ENCODE peak calls at places on chromosomes 16 and 17, in six cellular contexts. One of them, this sample, is unnamed.
A peak's percentile ranks its signal among the peaks of the same experiment; 100 is the strongest.

GRCh38 chr17:64259436-64259835 is 3.6 kb downstream of the TEX2 start:
- DNase-seq in IMR-90: no peak
- DNase-seq in mesenchymal stem cell: no peak
- DNase-seq in mesendoderm: no peak
- DNase-seq in H9: no peak
- DNase-seq in H1: no peak
- DNase-seq in this sample: no peak

GRCh38 chr16:80836846-80837245 is 32.4 kb upstream of the CDYL2 start:
- DNase-seq in IMR-90: no peak
- DNase-seq in mesenchymal stem cell: no peak
- DNase-seq in H9: no peak
- DNase-seq in H1: no peak
- DNase-seq in mesendoderm: no peak
- DNase-seq in this sample: no peak

GRCh38 chr17:41635121-41636097 is 11.0 kb upstream of the KRT17 start:
- DNase-seq in mesenchymal stem cell: no peak
- DNase-seq in mesendoderm: peak; percentile 47
- DNase-seq in H9: no peak
- DNase-seq in H1: no peak
- DNase-seq in IMR-90: no peak
- DNase-seq in this sample: no peak

GRCh38 chr16:9099131-9099625 is 7.7 kb downstream of the HAPSTR1 start:
- DNase-seq in mesenchymal stem cell: peak; percentile 53
- DNase-seq in IMR-90: peak; percentile 68
- DNase-seq in H1: no peak
- DNase-seq in H9: no peak
- DNase-seq in mesendoderm: no peak
- DNase-seq in this sample: no peak

GRCh38 chr17:79369001-79369400 is 241.8 kb downstream of the RBFOX3 start:
- DNase-seq in H9: no peak
- DNase-seq in IMR-90: no peak
- DNase-seq in mesenchymal stem cell: no peak
- DNase-seq in H1: no peak
- DNase-seq in mesendoderm: no peak
- DNase-seq in this sample: no peak

GRCh38 chr17:10612957-10613744 is 44.0 kb downstream of the MYH3 start:
- DNase-seq in mesendoderm: peak; percentile 26
- DNase-seq in IMR-90: peak; percentile 45
- DNase-seq in H9: no peak
- DNase-seq in mesenchymal stem cell: peak; percentile 27
- DNase-seq in H1: no peak
- DNase-seq in this sample: no peak

GRCh38 chr16:56211471-56211944 is 20.2 kb downstream of the GNAO1 start:
- DNase-seq in mesendoderm: peak; percentile 5
- DNase-seq in mesenchymal stem cell: peak; percentile 70
- DNase-seq in H9: no peak
- DNase-seq in H1: no peak
- DNase-seq in IMR-90: no peak
- DNase-seq in this sample: no peak

GRCh38 chr17:57604771-57605733 is 140.0 kb downstream of the CCDC182 start:
- DNase-seq in H1: no peak
- DNase-seq in mesendoderm: no peak
- DNase-seq in mesenchymal stem cell: peak; percentile 64
- DNase-seq in IMR-90: peak; percentile 55
- DNase-seq in H9: no peak
- DNase-seq in this sample: no peak

GRCh38 chr17:7927596-7927995 is 2.1 kb downstream of the KCNAB3 start:
- DNase-seq in mesenchymal stem cell: no peak
- DNase-seq in H1: no peak
- DNase-seq in H9: peak; percentile 32
- DNase-seq in mesendoderm: peak; percentile 55
- DNase-seq in IMR-90: no peak
- DNase-seq in this sample: no peak

GRCh38 chr17:38898291-38898679 is 27.1 kb upstream of the LASP1NB start:
- DNase-seq in IMR-90: no peak
- DNase-seq in mesenchymal stem cell: no peak
- DNase-seq in H1: no peak
- DNase-seq in H9: no peak
- DNase-seq in mesendoderm: no peak
- DNase-seq in this sample: no peak

GRCh38 chr17:28643979-28644781 is 778 bp downstream of the BLTP2 start:
- DNase-seq in mesenchymal stem cell: peak; percentile 77
- DNase-seq in mesendoderm: peak; percentile 72
- DNase-seq in IMR-90: peak; percentile 55
- DNase-seq in H1: no peak
- DNase-seq in H9: peak; percentile 68
- DNase-seq in this sample: peak; percentile 26

GRCh38 chr17:2024572-2025219 is 438 bp downstream of the RTN4RL1 start:
- DNase-seq in mesenchymal stem cell: no peak
- DNase-seq in H9: no peak
- DNase-seq in mesendoderm: peak; percentile 52
- DNase-seq in IMR-90: no peak
- DNase-seq in H1: no peak
- DNase-seq in this sample: no peak

GRCh38 chr17:57256708-57257112 is 387 bp downstream of the MSI2 start:
- DNase-seq in H1: no peak
- DNase-seq in mesendoderm: peak; percentile 50
- DNase-seq in H9: no peak
- DNase-seq in IMR-90: no peak
- DNase-seq in mesenchymal stem cell: peak; percentile 33
- DNase-seq in this sample: no peak

GRCh38 chr16:13036600-13036999 is 135.2 kb downstream of the SHISA9 start:
- DNase-seq in mesendoderm: peak; percentile 79
- DNase-seq in mesenchymal stem cell: peak; percentile 11
- DNase-seq in IMR-90: peak; percentile 11
- DNase-seq in H9: peak; percentile 46
- DNase-seq in H1: no peak
- DNase-seq in this sample: peak; percentile 65

GRCh38 chr17:10243905-10244844 is 45.8 kb upstream of the GAS7 start:
- DNase-seq in IMR-90: peak; percentile 35
- DNase-seq in H9: no peak
- DNase-seq in mesenchymal stem cell: peak; percentile 57
- DNase-seq in mesendoderm: no peak
- DNase-seq in H1: no peak
- DNase-seq in this sample: no peak

GRCh38 chr16:17828012-17828411 is 357.3 kb upstream of the XYLT1 start:
- DNase-seq in H1: no peak
- DNase-seq in mesendoderm: no peak
- DNase-seq in mesenchymal stem cell: no peak
- DNase-seq in IMR-90: peak; percentile 90
- DNase-seq in H9: no peak
- DNase-seq in this sample: no peak

GRCh38 chr17:37450090-37450489 is 39.6 kb upstream of the DUSP14 start:
- DNase-seq in H1: no peak
- DNase-seq in H9: no peak
- DNase-seq in IMR-90: peak; percentile 18
- DNase-seq in mesenchymal stem cell: no peak
- DNase-seq in mesendoderm: no peak
- DNase-seq in this sample: no peak

GRCh38 chr16:70302745-70303144 is 3.8 kb downstream of the DDX19B start:
- DNase-seq in IMR-90: no peak
- DNase-seq in mesenchymal stem cell: no peak
- DNase-seq in H9: no peak
- DNase-seq in H1: no peak
- DNase-seq in mesendoderm: no peak
- DNase-seq in this sample: no peak

GRCh38 chr16:55056585-55057520 is 126.2 kb downstream of the IRX5 start:
- DNase-seq in mesendoderm: peak; percentile 65
- DNase-seq in IMR-90: no peak
- DNase-seq in H1: no peak
- DNase-seq in mesenchymal stem cell: no peak
- DNase-seq in H9: peak; percentile 71
- DNase-seq in this sample: peak; percentile 33

GRCh38 chr16:10940501-10941079 is 1.7 kb downstream of the DEXI start:
- DNase-seq in H1: no peak
- DNase-seq in IMR-90: peak; percentile 34
- DNase-seq in mesendoderm: no peak
- DNase-seq in mesenchymal stem cell: no peak
- DNase-seq in H9: no peak
- DNase-seq in this sample: no peak

GRCh38 chr16:2595376-2596200 is 57.8 kb downstream of the PDPK1 start:
- DNase-seq in mesenchymal stem cell: no peak
- DNase-seq in IMR-90: no peak
- DNase-seq in mesendoderm: no peak
- DNase-seq in H1: no peak
- DNase-seq in H9: no peak
- DNase-seq in this sample: no peak

GRCh38 chr17:6452471-6453266 is 8.4 kb downstream of the PIMREG start:
- DNase-seq in H1: no peak
- DNase-seq in H9: no peak
- DNase-seq in mesendoderm: no peak
- DNase-seq in mesenchymal stem cell: no peak
- DNase-seq in IMR-90: no peak
- DNase-seq in this sample: no peak

GRCh38 chr17:2939714-2940351 is 123.6 kb downstream of the OR1D5 start:
- DNase-seq in H1: no peak
- DNase-seq in IMR-90: no peak
- DNase-seq in mesenchymal stem cell: no peak
- DNase-seq in mesendoderm: no peak
- DNase-seq in H9: peak; percentile 36
- DNase-seq in this sample: no peak

GRCh38 chr17:68197997-68198930 is 49.6 kb upstream of the AMZ2 start:
- DNase-seq in mesendoderm: peak; percentile 47
- DNase-seq in IMR-90: no peak
- DNase-seq in H1: no peak
- DNase-seq in mesenchymal stem cell: no peak
- DNase-seq in H9: peak; percentile 74
- DNase-seq in this sample: no peak

GRCh38 chr16:24753437-24753836 is 24.0 kb downstream of the TNRC6A start:
- DNase-seq in H1: no peak
- DNase-seq in mesenchymal stem cell: no peak
- DNase-seq in mesendoderm: no peak
- DNase-seq in IMR-90: no peak
- DNase-seq in H9: no peak
- DNase-seq in this sample: no peak

GRCh38 chr17:37160940-37161339 is 212.2 kb downstream of the AATF start:
- DNase-seq in mesendoderm: no peak
- DNase-seq in H1: no peak
- DNase-seq in IMR-90: peak; percentile 57
- DNase-seq in H9: no peak
- DNase-seq in mesenchymal stem cell: peak; percentile 62
- DNase-seq in this sample: no peak

DNA sequence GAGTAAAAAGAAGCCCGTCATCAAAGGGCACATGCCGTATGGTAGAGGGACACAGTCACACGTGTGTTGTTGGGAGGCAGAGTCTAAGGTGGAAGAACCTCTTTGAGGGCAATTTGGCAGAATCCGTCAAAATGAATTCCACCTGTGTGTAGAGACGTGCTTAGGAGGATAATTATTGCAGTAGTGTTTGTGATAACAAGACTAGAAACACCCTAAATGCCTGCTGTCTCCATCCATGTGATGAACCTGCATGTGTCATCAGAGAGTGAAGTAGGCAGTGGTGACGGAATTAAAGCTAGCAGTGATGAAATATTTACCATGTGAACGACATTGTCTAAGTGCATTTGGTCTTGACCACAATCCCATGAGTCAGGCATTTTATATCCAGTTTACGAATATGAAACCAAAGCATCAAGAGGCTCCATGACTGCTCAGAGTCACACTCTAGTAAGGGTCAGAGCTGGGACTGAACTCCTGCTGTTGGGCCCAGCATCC is 61.3 kb upstream of the ADORA2B start:
- DNase-seq in H9: no peak
- DNase-seq in H1: no peak
- DNase-seq in mesendoderm: no peak
- DNase-seq in mesenchymal stem cell: peak; percentile 95
- DNase-seq in IMR-90: peak; percentile 93
- DNase-seq in this sample: no peak
- H2BK15ac ChIP-seq in H9: no peak overlapping the region
- H2BK15ac ChIP-seq in H1: no peak overlapping the region
- H2BK15ac ChIP-seq in mesendoderm: no peak overlapping the region
- H2BK15ac ChIP-seq in mesenchymal stem cell: no peak overlapping the region
- H2BK15ac ChIP-seq in IMR-90: no peak overlapping the region
- H2BK15ac ChIP-seq in this sample: no peak overlapping the region

GRCh38 chr16:27364493-27365141 is 37.4 kb upstream of the IL21R start:
- DNase-seq in mesenchymal stem cell: no peak
- DNase-seq in H9: no peak
- DNase-seq in H1: no peak
- DNase-seq in IMR-90: no peak
- DNase-seq in mesendoderm: no peak
- DNase-seq in this sample: no peak
- H2BK15ac ChIP-seq in mesenchymal stem cell: no peak overlapping the region
- H2BK15ac ChIP-seq in H9: no peak overlapping the region
- H2BK15ac ChIP-seq in H1: no peak overlapping the region
- H2BK15ac ChIP-seq in IMR-90: peak overlapping the region; percentile 4
- H2BK15ac ChIP-seq in mesendoderm: no peak overlapping the region
- H2BK15ac ChIP-seq in this sample: no peak overlapping the region

DNA sequence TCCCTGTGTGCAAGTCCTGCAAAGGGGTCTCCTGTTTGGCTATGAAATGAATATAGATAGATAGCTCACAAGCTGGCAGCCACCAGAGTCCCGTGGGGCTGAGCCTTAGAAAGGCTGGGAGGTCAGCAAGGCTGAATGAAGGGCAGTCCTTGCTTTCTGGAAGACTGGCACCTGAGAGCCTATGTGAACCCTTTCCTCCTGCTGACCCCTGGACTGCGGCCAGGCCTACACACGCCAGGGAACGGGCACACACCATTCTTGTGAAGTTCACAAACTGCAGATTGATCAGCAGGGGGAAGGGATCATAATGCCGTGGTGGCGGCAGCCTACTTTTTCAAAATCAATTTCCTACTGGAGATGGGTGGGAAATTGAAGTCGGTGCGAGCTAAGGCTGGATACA is 985 bp upstream of the C17orf107 start:
- DNase-seq in IMR-90: no peak
- DNase-seq in mesenchymal stem cell: no peak
- DNase-seq in H1: no peak
- DNase-seq in mesendoderm: no peak
- DNase-seq in H9: no peak
- DNase-seq in this sample: no peak
- H2BK15ac ChIP-seq in IMR-90: no peak overlapping the region
- H2BK15ac ChIP-seq in mesenchymal stem cell: no peak overlapping the region
- H2BK15ac ChIP-seq in H1: no peak overlapping the region
- H2BK15ac ChIP-seq in mesendoderm: no peak overlapping the region
- H2BK15ac ChIP-seq in H9: no peak overlapping the region
- H2BK15ac ChIP-seq in this sample: no peak overlapping the region

DNA sequence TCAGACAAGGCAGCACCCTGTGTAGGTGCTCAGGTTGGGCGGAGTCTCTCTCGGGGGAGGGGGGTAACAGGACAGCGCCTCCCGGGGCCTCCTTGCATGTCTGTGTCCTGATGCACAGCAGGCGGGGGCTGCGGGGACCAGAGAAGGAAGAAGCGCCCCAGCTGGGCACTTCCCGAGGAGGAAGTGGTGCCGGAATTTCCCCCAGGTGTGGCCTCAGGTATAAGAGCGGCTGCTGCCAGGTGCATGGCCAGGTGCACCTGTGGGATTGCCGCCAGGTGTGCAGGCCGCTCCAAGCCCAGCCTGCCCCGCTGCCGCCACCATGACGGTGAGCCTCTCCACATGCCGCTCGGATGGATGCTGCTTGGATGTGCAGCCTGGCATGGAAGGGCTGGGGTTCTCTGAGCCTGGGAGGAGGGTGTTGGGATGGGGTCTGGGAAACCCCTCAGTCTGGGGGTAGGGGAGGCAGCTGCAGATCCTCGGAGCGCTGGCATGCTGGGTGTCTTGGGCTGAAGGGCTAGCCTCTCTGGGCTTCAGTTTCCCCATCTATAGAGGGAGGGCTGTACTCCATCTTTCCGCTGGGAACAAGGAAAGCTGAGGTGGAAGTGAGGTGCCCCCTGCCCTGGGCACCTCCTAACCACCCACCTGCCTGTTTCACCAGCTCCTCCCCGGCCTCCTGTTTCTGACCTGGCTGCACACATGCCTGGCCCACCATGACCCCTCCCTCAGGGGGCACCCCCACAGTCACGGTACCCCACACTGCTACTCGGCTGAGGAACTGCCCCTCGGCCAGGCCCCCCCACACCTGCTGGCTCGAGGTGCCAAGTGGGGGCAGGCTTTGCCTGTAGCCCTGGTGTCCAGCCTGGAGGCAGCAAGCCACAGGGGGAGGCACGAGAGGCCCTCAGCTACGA is at the start of gene IL17C:
- DNase-seq in mesenchymal stem cell: no peak
- DNase-seq in mesendoderm: no peak
- DNase-seq in H1: no peak
- DNase-seq in H9: peak; percentile 80
- DNase-seq in IMR-90: no peak
- DNase-seq in this sample: no peak
- H2BK15ac ChIP-seq in mesenchymal stem cell: no peak within 1 kb of the TSS
- H2BK15ac ChIP-seq in mesendoderm: no peak within 1 kb of the TSS
- H2BK15ac ChIP-seq in H1: peak within 1 kb of the TSS; percentile 95
- H2BK15ac ChIP-seq in H9: no peak within 1 kb of the TSS
- H2BK15ac ChIP-seq in IMR-90: no peak within 1 kb of the TSS
- H2BK15ac ChIP-seq in this sample: peak within 1 kb of the TSS; percentile 67